ENCODE peak calls at places on chromosomes 13 and 19, in nine cellular contexts. P, D, Q, W, L, M, Y, G and R are unnamed samples.

GRCh38 chr19:4538601-4538954 is 1.3 kb downstream of the LRG1 start:
- DNase-seq in G (no peak), Q (no peak), L (no peak), P (no peak), D (no peak), M (no peak), W (peak), Y (no peak), R (no peak)

GRCh38 chr13:44188257-44188656 is 185.4 kb upstream of the SERP2 start:
- DNase-seq in W (no peak), L (peak), M (no peak), P (no peak), Q (peak), Y (no peak), D (no peak), G (no peak), R (peak)

GRCh38 chr19:1746401-1747284 is 6.7 kb upstream of the ONECUT3 start:
- DNase-seq in Y (no peak), P (peak), M (no peak), D (no peak), Q (peak), W (no peak), L (peak), G (no peak), R (peak)

GRCh38 chr13:78787189-78787588 is 128.2 kb upstream of the OBI1 start:
- DNase-seq in Y (no peak), W (no peak), G (no peak), P (no peak), D (no peak), Q (no peak), L (no peak), M (no peak), R (peak)

GRCh38 chr13:72634859-72635258 is 92.6 kb downstream of the MZT1 start:
- DNase-seq in D (no peak), M (no peak), Q (no peak), W (no peak), L (no peak), P (no peak), Y (no peak), G (no peak), R (no peak)

GRCh38 chr13:57123660-57124059 is 17.1 kb upstream of the PRR20A start:
- DNase-seq in M (no peak), Y (no peak), D (no peak), L (no peak), W (no peak), Q (no peak), P (no peak), G (no peak), R (peak)

GRCh38 chr19:51552996-51553725 is 17.9 kb upstream of the ZNF175 start:
- DNase-seq in D (peak), P (peak), M (no peak), L (peak), W (no peak), Y (no peak), G (peak), Q (peak), R (peak)

GRCh38 chr13:113489549-113490495 is 689 bp downstream of the DCUN1D2 start:
- DNase-seq in Y (peak), G (no peak), P (peak), W (no peak), L (peak), D (no peak), Q (peak), M (no peak), R (peak)

GRCh38 chr13:48942131-48942530 is 33.6 kb upstream of the FNDC3A start:
- DNase-seq in L (peak), G (no peak), D (no peak), Y (no peak), P (no peak), Q (peak), M (no peak), W (no peak), R (peak)

GRCh38 chr13:48728876-48729275 is 75.1 kb downstream of the CYSLTR2 start:
- DNase-seq in L (no peak), M (no peak), W (no peak), P (no peak), G (no peak), Q (no peak), Y (no peak), D (no peak), R (no peak)

GRCh38 chr19:459724-460511 is 915 bp downstream of the SHC2 start:
- DNase-seq in W (no peak), M (no peak), P (peak), Y (no peak), D (peak), Q (no peak), G (peak), L (peak), R (peak)

GRCh38 chr13:46909037-46909436 is 12.2 kb upstream of the HTR2A start:
- DNase-seq in W (no peak), M (no peak), L (no peak), D (no peak), Y (no peak), P (no peak), Q (no peak), G (no peak), R (peak)

GRCh38 chr13:76293346-76293745 is 592.9 kb downstream of the KCTD12 start:
- DNase-seq in W (no peak), L (peak), D (no peak), Q (peak), M (no peak), G (no peak), P (no peak), Y (no peak), R (peak)

GRCh38 chr13:97161832-97162231 is 60.3 kb upstream of the MBNL2 start:
- DNase-seq in G (no peak), D (no peak), Y (no peak), L (no peak), M (no peak), W (no peak), P (no peak), Q (no peak), R (no peak)

GRCh38 chr13:102642475-102642874 is 45.7 kb downstream of the TPP2 start:
- DNase-seq in G (peak), M (no peak), W (no peak), D (no peak), Q (no peak), Y (no peak), P (no peak), L (no peak), R (peak)

DNA sequence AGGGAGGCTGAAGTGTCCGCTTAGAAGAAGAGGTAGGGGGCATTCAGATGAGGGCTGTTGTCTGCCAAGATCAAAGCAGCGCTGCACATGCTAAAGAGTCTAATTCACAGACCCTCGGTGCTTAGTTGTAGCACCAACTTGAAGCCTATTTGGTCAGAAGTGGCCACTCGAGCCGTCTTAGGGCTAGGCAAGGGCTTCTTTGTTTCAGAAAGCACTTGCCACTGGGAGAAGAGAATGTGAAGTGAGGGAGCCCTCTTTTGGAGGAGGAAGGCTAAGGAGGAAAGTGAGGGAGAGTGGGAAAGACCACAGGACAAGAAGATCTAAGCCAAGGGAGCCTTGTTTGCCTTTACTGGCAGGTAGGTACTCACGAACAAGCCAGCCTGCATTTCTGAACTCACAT is 313.4 kb upstream of the TMTC4 start:
- DNase-seq in Q (no peak), P (no peak), G (no peak), D (no peak), Y (no peak), L (no peak), W (no peak), M (no peak), R (peak)
- TF ChIP-seq CTCF in Q (peak), P (no peak), G (no peak), D (peak), Y (no peak), L (no peak), W (no peak), M (no peak), R (peak)

GRCh38 chr13:45255253-45255987 is 54.6 kb upstream of the KCTD4 start:
- DNase-seq in D (no peak), P (no peak), L (no peak), W (no peak), G (peak), Y (no peak), M (no peak), Q (no peak), R (no peak)
- TF ChIP-seq CTCF in D (no peak), P (no peak), L (no peak), W (no peak), G (no peak), Y (no peak), M (no peak), Q (no peak), R (no peak)

GRCh38 chr19:12687496-12688196 is at the start of gene GNG14:
- DNase-seq in W (no peak), Q (no peak), M (no peak), D (no peak), G (no peak), Y (no peak), P (no peak), L (no peak), R (no peak)
- TF ChIP-seq CTCF in W (no peak), Q (peak), M (no peak), D (no peak), G (no peak), Y (no peak), P (no peak), L (no peak), R (no peak)

DNA sequence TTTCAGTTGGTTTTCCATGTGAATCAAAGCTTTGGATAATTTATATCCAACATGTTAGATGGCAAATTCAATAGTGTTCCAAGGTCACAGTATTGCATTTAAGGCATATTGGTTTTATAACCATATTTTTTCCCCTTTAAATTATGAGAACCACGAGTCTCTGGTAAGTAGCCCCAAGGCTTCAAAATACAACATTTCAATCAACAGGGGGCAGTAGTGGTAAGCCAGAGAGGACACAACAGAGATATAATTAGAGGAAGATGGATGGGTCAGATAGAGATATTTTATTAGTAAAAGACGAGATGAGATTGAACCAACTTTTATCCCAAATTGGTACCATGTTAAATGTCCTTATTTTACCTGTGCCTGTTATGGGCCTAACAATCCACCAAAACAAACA is 53.1 kb downstream of the KL start:
- DNase-seq in Y (no peak), M (no peak), P (no peak), D (no peak), W (no peak), G (peak), Q (no peak), L (no peak), R (no peak)
- TF ChIP-seq CTCF in Y (peak), M (peak), P (no peak), D (peak), W (no peak), G (no peak), Q (peak), L (no peak), R (no peak)